ENCODE peak calls at places on chromosomes 11 and 22, in six cellular contexts. One of them, this sample, is unnamed.

GRCh38 chr11:69828276-69828970 is 9.2 kb upstream of the FGF3 start:
- DNase-seq in left lung: no peak
- DNase-seq in brain pericyte: no peak
- DNase-seq in endothelial cell: no peak
- DNase-seq in H1: no peak
- DNase-seq in suprapubic skin: no peak
- DNase-seq in this sample: no peak

GRCh38 chr11:69157156-69157821 is 1.6 kb downstream of the SMIM38 start:
- DNase-seq in left lung: no peak
- DNase-seq in brain pericyte: no peak
- DNase-seq in endothelial cell: no peak
- DNase-seq in H1: no peak
- DNase-seq in suprapubic skin: no peak
- DNase-seq in this sample: no peak

GRCh38 chr11:3412837-3413236 is 33.9 kb upstream of the ZNF195 start:
- DNase-seq in left lung: no peak
- DNase-seq in brain pericyte: no peak
- DNase-seq in endothelial cell: no peak
- DNase-seq in H1: no peak
- DNase-seq in suprapubic skin: no peak
- DNase-seq in this sample: no peak

GRCh38 chr22:50255099-50255498 is 4.0 kb upstream of the HDAC10 start:
- DNase-seq in left lung: no peak
- DNase-seq in brain pericyte: no peak
- DNase-seq in endothelial cell: no peak
- DNase-seq in H1: no peak
- DNase-seq in suprapubic skin: no peak
- DNase-seq in this sample: no peak

GRCh38 chr11:64186205-64187165 is 514 bp downstream of the STIP1 start:
- DNase-seq in left lung: no peak
- DNase-seq in brain pericyte: no peak
- DNase-seq in endothelial cell: no peak
- DNase-seq in H1: no peak
- DNase-seq in suprapubic skin: no peak
- DNase-seq in this sample: no peak

GRCh38 chr11:72617080-72617744 is 57.0 kb downstream of the PDE2A start:
- DNase-seq in left lung: no peak
- DNase-seq in brain pericyte: no peak
- DNase-seq in endothelial cell: no peak
- DNase-seq in H1: no peak
- DNase-seq in suprapubic skin: no peak
- DNase-seq in this sample: peak

GRCh38 chr22:20740222-20740951 is 33.5 kb upstream of the SERPIND1 start:
- DNase-seq in left lung: no peak
- DNase-seq in brain pericyte: no peak
- DNase-seq in endothelial cell: no peak
- DNase-seq in H1: no peak
- DNase-seq in suprapubic skin: no peak
- DNase-seq in this sample: no peak

GRCh38 chr22:24819941-24820461 is 14.0 kb downstream of the SGSM1 start:
- DNase-seq in left lung: no peak
- DNase-seq in brain pericyte: no peak
- DNase-seq in endothelial cell: no peak
- DNase-seq in H1: no peak
- DNase-seq in suprapubic skin: no peak
- DNase-seq in this sample: no peak

GRCh38 chr22:43776081-43776670 is 35.9 kb downstream of the EFCAB6 start:
- DNase-seq in left lung: no peak
- DNase-seq in brain pericyte: no peak
- DNase-seq in endothelial cell: no peak
- DNase-seq in H1: no peak
- DNase-seq in suprapubic skin: no peak
- DNase-seq in this sample: no peak

GRCh38 chr11:133269272-133269671 is 263.0 kb downstream of the OPCML start:
- DNase-seq in left lung: no peak
- DNase-seq in brain pericyte: no peak
- DNase-seq in endothelial cell: no peak
- DNase-seq in H1: no peak
- DNase-seq in suprapubic skin: no peak
- DNase-seq in this sample: no peak

This sample was measured in NCI-H1694 treated with DMSO at 0.1 percent for 48 hours.